ENCODE peak calls at places on chromosome 14, in ten cellular contexts. U is NCI-H1436; E is NCI-H2081 treated with DMSO at 0.1 percent for 48 hours; K is mucosa of gallbladder; H is cardiac muscle cell; N is EL; R is H7; C is posterior cingulate gyrus; A is activated CD4-positive, alpha-beta T cell treated with anti-CD3 and anti-CD28 coated beads, Interleukin-2, amount 50 U/mL, for 1 hour; O is AG09309. M is an unnamed sample.

GRCh38 chr14:92209141-92209540 is 87.4 kb downstream of the CPSF2 start:
- DNase-seq in A (no peak), C (no peak), U (no peak), K (no peak), H (no peak), E (no peak), O (no peak), R (no peak), N (no peak), M (no peak)

GRCh38 chr14:61609143-61609851 is 86.0 kb upstream of the HIF1A start:
- DNase-seq in H (peak), U (no peak), A (no peak), E (no peak), R (peak), O (no peak), K (peak), N (peak), C (peak), M (peak)

GRCh38 chr14:66074546-66074945 is 411.6 kb upstream of the CCDC196 start:
- DNase-seq in N (no peak), O (no peak), E (no peak), K (no peak), A (no peak), H (no peak), R (no peak), C (no peak), U (no peak), M (no peak)

GRCh38 chr14:84343637-84344036 is 1186.3 kb upstream of the FLRT2 start:
- DNase-seq in C (no peak), N (no peak), O (no peak), U (no peak), R (no peak), E (no peak), H (peak), K (no peak), A (no peak), M (peak)

GRCh38 chr14:103290056-103290455 is 44.0 kb upstream of the EIF5 start:
- DNase-seq in C (no peak), E (no peak), K (no peak), N (no peak), U (no peak), A (no peak), O (no peak), H (no peak), R (peak), M (no peak)

GRCh38 chr14:22976620-22977433 is 5.5 kb downstream of the AJUBA start:
- DNase-seq in A (no peak), E (no peak), U (peak), C (no peak), H (peak), K (peak), O (no peak), R (peak), N (peak), M (peak)

GRCh38 chr14:30638926-30639325 is 16.8 kb downstream of the SCFD1 start:
- DNase-seq in A (no peak), R (no peak), H (peak), O (no peak), K (no peak), N (no peak), C (no peak), U (no peak), E (no peak), M (no peak)

GRCh38 chr14:50862171-50862570 is 9.7 kb upstream of the ABHD12B start:
- DNase-seq in O (no peak), C (no peak), H (peak), U (no peak), N (no peak), A (no peak), R (no peak), K (no peak), E (no peak), M (no peak)

GRCh38 chr14:50311337-50311973 is 574 bp downstream of the L2HGDH start:
- DNase-seq in U (no peak), E (no peak), A (no peak), O (no peak), R (peak), C (no peak), K (no peak), N (no peak), H (no peak), M (no peak)

GRCh38 chr14:74888164-74889158 is 6.7 kb downstream of the DLST start:
- DNase-seq in H (no peak), E (no peak), R (no peak), U (no peak), K (no peak), A (no peak), N (peak), C (no peak), O (no peak), M (peak)

GRCh38 chr14:76501156-76501555 is 125.2 kb downstream of the ESRRB start:
- DNase-seq in E (no peak), N (no peak), U (no peak), H (no peak), K (no peak), R (no peak), C (no peak), O (no peak), A (no peak), M (no peak)

GRCh38 chr14:92513204-92513965 is at the start of gene RIN3:
- DNase-seq in U (no peak), A (peak), E (no peak), H (peak), K (no peak), N (peak), C (peak), R (peak), O (no peak), M (peak)

GRCh38 chr14:24131549-24131966 is 1.1 kb downstream of the FITM1 start:
- DNase-seq in R (no peak), A (no peak), U (no peak), K (no peak), O (no peak), C (no peak), H (no peak), N (no peak), E (no peak), M (no peak)

GRCh38 chr14:32342854-32343200 is 13.7 kb downstream of the AKAP6 start:
- DNase-seq in O (no peak), E (no peak), U (no peak), A (no peak), H (no peak), N (no peak), R (peak), C (no peak), K (no peak), M (no peak)

GRCh38 chr14:42571991-42572390 is 965.3 kb downstream of the LRFN5 start:
- DNase-seq in K (no peak), U (no peak), H (no peak), A (no peak), E (no peak), R (no peak), C (no peak), N (no peak), O (no peak), M (no peak)

GRCh38 chr14:75229923-75230792 is 48.5 kb upstream of the FOS start:
- DNase-seq in O (no peak), K (peak), A (peak), H (peak), R (no peak), C (no peak), U (peak), N (peak), E (peak), M (peak)

GRCh38 chr14:60616326-60617044 is 32.8 kb downstream of the SIX1 start:
- DNase-seq in E (no peak), R (peak), H (no peak), A (no peak), N (no peak), U (peak), C (no peak), K (no peak), O (no peak), M (no peak)

GRCh38 chr14:84202486-84202885 is 1327.5 kb upstream of the FLRT2 start:
- DNase-seq in H (no peak), A (no peak), O (no peak), N (no peak), E (no peak), C (no peak), K (no peak), R (no peak), U (no peak), M (no peak)

GRCh38 chr14:54881761-54882401 is 20.7 kb downstream of the GCH1 start:
- DNase-seq in N (peak), R (no peak), C (no peak), A (no peak), E (no peak), H (peak), U (no peak), K (no peak), O (peak), M (peak)

GRCh38 chr14:59363545-59364226 is 101.5 kb downstream of the GPR135 start:
- DNase-seq in H (no peak), O (no peak), E (no peak), K (no peak), R (no peak), U (no peak), C (no peak), A (no peak), N (peak), M (peak)

GRCh38 chr14:102655154-102655553 is 62.7 kb downstream of the RCOR1 start:
- DNase-seq in A (no peak), H (peak), R (no peak), N (peak), K (no peak), O (no peak), U (no peak), E (no peak), C (no peak), M (peak)

GRCh38 chr14:96275182-96276112 is 19.4 kb downstream of the BDKRB1 start:
- DNase-seq in O (peak), R (peak), C (peak), A (peak), N (peak), E (peak), K (peak), U (peak), H (peak), M (peak)

GRCh38 chr14:82740547-82740946 is 1206.9 kb upstream of the SEL1L start:
- DNase-seq in K (no peak), R (no peak), O (no peak), E (no peak), H (no peak), U (no peak), C (no peak), N (no peak), A (no peak), M (no peak)

GRCh38 chr14:72898448-72898847 is 4.5 kb upstream of the DPF3 start:
- DNase-seq in E (no peak), O (no peak), R (no peak), A (no peak), K (no peak), H (no peak), U (no peak), N (no peak), C (no peak), M (no peak)